ENCODE peak calls at places on chromosomes 2 and 18, in ten cellular contexts. F, O, K, L, A, T, Q, P, W and V are unnamed samples.

GRCh38 chr2:200756618-200757321 is 54.9 kb upstream of the BZW1 start:
- DNase-seq in W (no peak), L (no peak), Q (no peak), O (peak), A (peak), T (no peak), F (peak), K (no peak), P (peak), V (no peak)

GRCh38 chr18:34115409-34116081 is 109.2 kb downstream of the NOL4 start:
- DNase-seq in T (no peak), K (no peak), W (no peak), O (no peak), F (peak), A (no peak), L (no peak), Q (no peak), P (no peak), V (no peak)

GRCh38 chr18:61820842-61821241 is 72.0 kb downstream of the RNF152 start:
- DNase-seq in W (no peak), Q (no peak), L (no peak), O (peak), T (no peak), A (no peak), K (no peak), F (no peak), P (no peak), V (no peak)

GRCh38 chr2:24972315-24972958 is 682 bp upstream of the DNAJC27 start:
- DNase-seq in L (peak), P (peak), W (peak), T (peak), Q (peak), K (no peak), O (peak), A (no peak), F (peak), V (peak)

GRCh38 chr2:5869871-5870375 is 177.7 kb downstream of the SOX11 start:
- DNase-seq in L (no peak), W (no peak), K (no peak), F (no peak), Q (no peak), P (no peak), T (no peak), A (no peak), O (no peak), V (no peak)

GRCh38 chr2:10537522-10538195 is 89.5 kb upstream of the ODC1 start:
- DNase-seq in F (no peak), P (no peak), T (no peak), Q (no peak), K (no peak), L (no peak), O (no peak), A (no peak), W (no peak), V (no peak)

GRCh38 chr2:15944325-15945017 is 4.1 kb downstream of the MYCN start:
- DNase-seq in L (no peak), T (no peak), F (no peak), Q (no peak), K (no peak), P (no peak), O (no peak), W (no peak), A (no peak), V (no peak)

GRCh38 chr2:120619579-120619978 is 116.1 kb upstream of the GLI2 start:
- DNase-seq in F (no peak), P (no peak), T (no peak), L (no peak), O (no peak), Q (no peak), K (no peak), W (no peak), A (no peak), V (no peak)

GRCh38 chr2:108212671-108213070 is 27.1 kb upstream of the SULT1C3 start:
- DNase-seq in F (no peak), P (no peak), K (no peak), A (no peak), Q (no peak), O (no peak), T (no peak), W (no peak), L (no peak), V (no peak)

GRCh38 chr2:139217641-139218040 is 437.5 kb upstream of the NXPH2 start:
- DNase-seq in W (no peak), K (no peak), P (no peak), T (no peak), F (no peak), Q (no peak), O (no peak), L (no peak), A (no peak), V (no peak)

GRCh38 chr18:8386981-8387380 is 222.3 kb upstream of the RAB12 start:
- DNase-seq in O (no peak), F (no peak), A (no peak), L (no peak), Q (peak), T (no peak), W (no peak), P (no peak), K (no peak), V (no peak)

GRCh38 chr2:183010112-183010511 is 28.1 kb downstream of the NCKAP1 start:
- DNase-seq in K (no peak), W (peak), Q (no peak), L (no peak), F (peak), P (peak), T (no peak), A (peak), O (peak), V (no peak)

GRCh38 chr18:62702259-62702658 is 13.1 kb upstream of the PHLPP1 start:
- DNase-seq in K (no peak), W (no peak), O (no peak), A (no peak), F (no peak), P (no peak), T (no peak), Q (no peak), L (no peak), V (no peak)

GRCh38 chr18:4035521-4035920 is 419.6 kb downstream of the DLGAP1 start:
- DNase-seq in Q (no peak), K (no peak), T (no peak), P (no peak), A (no peak), O (no peak), F (peak), W (peak), L (no peak), V (no peak)

GRCh38 chr2:226664140-226664539 is 135.5 kb downstream of the IRS1 start:
- DNase-seq in Q (no peak), T (no peak), L (no peak), A (no peak), F (no peak), O (peak), K (no peak), P (no peak), W (no peak), V (no peak)